ENCODE peak calls at places on chromosomes 7 and 10, in ten cellular contexts. C is GM23248; I is CD4-positive, alpha-beta memory T cell; Y is Panc1; H is IMR-90; J is adrenal gland; A is lower lobe of right lung; M is gastrocnemius medialis; B is CD4-positive, CD25-positive, alpha-beta regulatory T cell; R is astrocyte. Z is an unnamed sample. For H3K9me3, the result is how much of the 10 kb centered on the place peaks cover.

GRCh38 chr10:15661574-15661973 is 58.1 kb downstream of the ITGA8 start:
- DNase-seq in C (peak), I (no peak), Y (no peak), H (no peak), J (no peak), A (no peak), M (no peak), B (no peak), R (no peak), Z (no peak)

GRCh38 chr10:79905322-79906314 is 43.3 kb downstream of the SFTPD start:
- DNase-seq in C (peak), I (no peak), Y (no peak), H (peak), J (no peak), A (no peak), M (peak), B (no peak), R (peak), Z (no peak)

GRCh38 chr10:99983280-99983988 is 26.3 kb downstream of the DNMBP start:
- DNase-seq in C (peak), I (no peak), Y (no peak), H (peak), J (peak), A (no peak), M (peak), B (no peak), R (peak), Z (no peak)

GRCh38 chr7:98211221-98211675 is at the start of gene BHLHA15:
- DNase-seq in C (peak), I (no peak), Y (no peak), H (no peak), J (no peak), A (peak), M (no peak), B (peak), R (no peak), Z (no peak)

GRCh38 chr10:130427216-130427722 is 291.1 kb downstream of the GLRX3 start:
- DNase-seq in C (no peak), I (no peak), Y (no peak), H (no peak), J (no peak), A (no peak), M (no peak), B (no peak), R (no peak), Z (no peak)

GRCh38 chr7:50962962-50963374 is 180.3 kb upstream of the GRB10 start:
- DNase-seq in C (peak), I (no peak), Y (no peak), H (no peak), J (peak), A (peak), M (no peak), B (no peak), R (peak), Z (peak)

GRCh38 chr10:11846542-11846941 is 23.4 kb downstream of the PROSER2 start:
- DNase-seq in C (no peak), I (no peak), Y (no peak), H (peak), J (no peak), A (no peak), M (no peak), B (no peak), R (no peak), Z (no peak)

GRCh38 chr10:76036410-76036940 is 605.1 kb downstream of the LRMDA start:
- DNase-seq in C (peak), I (no peak), Y (peak), H (peak), J (peak), A (peak), M (peak), B (no peak), R (peak), Z (peak)

GRCh38 chr10:78634389-78634815 is 434.4 kb upstream of the ZMIZ1 start:
- DNase-seq in C (peak), I (no peak), Y (peak), H (peak), J (peak), A (no peak), M (no peak), B (no peak), R (peak), Z (no peak)

GRCh38 chr7:32536585-32536984 is 41.3 kb downstream of the AVL9 start:
- DNase-seq in C (peak), I (no peak), Y (no peak), H (peak), J (no peak), A (no peak), M (no peak), B (no peak), R (peak), Z (no peak)

GRCh38 chr7:158077441-158077840 is 510.2 kb downstream of the PTPRN2 start:
- DNase-seq in C (no peak), I (no peak), Y (no peak), H (no peak), J (no peak), A (no peak), M (no peak), B (no peak), R (no peak), Z (no peak)
- H3K9me3 ChIP-seq in C (under half), I (under half), Y (under half), H (half or more), J (under half), A (under half), M (under half), B (under half), R (under half), Z (under half)

GRCh38 chr7:5063698-5064097 is 18.0 kb downstream of the RBAK start:
- DNase-seq in C (peak), I (no peak), Y (no peak), H (no peak), J (no peak), A (no peak), M (no peak), B (no peak), R (no peak), Z (no peak)
- H3K9me3 ChIP-seq in C (under half), I (under half), Y (half or more), H (half or more), J (under half), A (half or more), M (under half), B (half or more), R (half or more), Z (under half)

DNA sequence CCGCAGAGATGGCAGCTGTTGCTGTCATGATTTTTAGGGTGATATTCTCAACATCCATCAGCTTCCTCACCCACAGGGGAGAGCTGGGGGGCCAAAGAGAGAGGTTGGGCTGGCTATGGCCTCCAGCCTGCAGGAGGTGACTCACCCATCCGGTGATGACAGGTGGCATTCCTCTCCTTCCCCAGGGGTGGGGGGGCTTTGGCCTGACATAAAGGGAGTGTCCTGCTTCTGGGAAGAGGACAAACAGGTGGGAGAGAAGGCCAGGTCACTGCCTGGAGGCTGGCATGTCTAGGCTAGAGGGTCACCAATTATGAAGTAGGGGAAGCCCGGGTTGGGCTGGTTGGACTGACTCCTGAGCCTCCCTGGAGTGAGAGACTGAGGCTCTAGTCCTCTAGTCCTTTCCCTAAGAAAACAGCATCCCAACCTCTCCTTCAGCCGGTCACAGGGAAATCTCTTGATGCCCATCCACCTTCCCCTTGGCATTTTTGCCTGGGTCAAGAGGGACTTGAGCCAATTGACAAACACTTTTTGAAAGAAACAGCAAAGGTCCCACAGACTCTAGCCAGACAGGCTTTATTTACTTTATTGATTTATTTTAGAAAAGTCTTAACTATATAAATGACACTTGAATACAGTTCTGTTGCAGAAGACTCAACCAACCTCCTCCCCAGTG is 79.8 kb upstream of the ZNF716 start:
- DNase-seq in C (no peak), I (no peak), Y (no peak), H (no peak), J (no peak), A (no peak), M (no peak), B (no peak), R (no peak), Z (no peak)
- H3K9me3 ChIP-seq in C (under half), I (under half), Y (under half), H (under half), J (under half), A (under half), M (under half), B (under half), R (under half), Z (under half)

GRCh38 chr7:64747802-64748201 is 46.4 kb upstream of the ZNF138 start:
- DNase-seq in C (no peak), I (no peak), Y (no peak), H (no peak), J (no peak), A (no peak), M (no peak), B (no peak), R (no peak), Z (no peak)
- H3K9me3 ChIP-seq in C (under half), I (under half), Y (under half), H (under half), J (under half), A (under half), M (under half), B (under half), R (under half), Z (under half)

GRCh38 chr7:27181795-27182275 is 3.2 kb downstream of the HOXA11 start:
- DNase-seq in C (peak), I (no peak), Y (no peak), H (no peak), J (peak), A (no peak), M (peak), B (no peak), R (no peak), Z (peak)
- H3K9me3 ChIP-seq in C (under half), I (under half), Y (under half), H (under half), J (under half), A (under half), M (under half), B (under half), R (under half), Z (under half)

DNA sequence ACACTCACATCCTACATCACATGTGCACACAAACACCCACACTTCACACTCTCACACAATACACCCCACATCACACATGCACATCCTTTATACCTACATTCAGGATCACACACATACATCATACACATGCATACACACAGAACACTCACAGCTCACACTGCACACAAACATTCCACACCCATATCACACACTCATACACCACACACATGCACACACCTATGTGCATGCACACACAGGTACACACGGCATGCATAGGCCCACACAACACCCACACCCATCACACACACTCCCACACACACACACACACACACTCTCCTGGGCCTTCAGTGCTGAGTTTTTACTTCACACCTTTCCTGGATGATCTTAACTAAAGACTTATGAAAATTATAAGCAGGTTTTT is 220.5 kb downstream of the DNAJB6 start:
- DNase-seq in C (no peak), I (no peak), Y (no peak), H (no peak), J (no peak), A (no peak), M (no peak), B (no peak), R (no peak), Z (no peak)
- H3K9me3 ChIP-seq in C (under half), I (under half), Y (under half), H (half or more), J (under half), A (under half), M (under half), B (under half), R (under half), Z (under half)

DNA sequence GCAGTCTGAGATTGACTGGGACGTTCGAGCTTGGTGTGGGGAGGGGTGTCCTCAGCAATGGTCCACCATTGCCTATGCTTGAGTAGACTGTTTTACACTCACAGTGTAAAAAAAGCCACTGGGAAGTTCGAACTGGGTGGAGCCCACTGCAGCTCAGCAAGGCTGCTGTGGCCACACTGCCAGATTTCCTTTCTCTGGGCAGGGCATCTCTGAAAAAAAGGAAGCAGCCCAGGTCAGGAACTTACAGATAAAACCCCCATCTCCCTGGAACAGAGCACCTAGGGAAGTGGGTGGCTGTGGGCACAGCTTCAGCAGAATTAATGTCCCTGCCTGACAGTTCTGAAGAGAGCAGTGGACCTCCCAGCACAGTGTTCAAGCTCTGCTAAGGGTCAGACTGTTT is 80.3 kb downstream of the BICC1 start:
- DNase-seq in C (no peak), I (no peak), Y (no peak), H (no peak), J (no peak), A (no peak), M (no peak), B (no peak), R (no peak), Z (no peak)
- H3K9me3 ChIP-seq in C (under half), I (under half), Y (under half), H (under half), J (under half), A (under half), M (under half), B (under half), R (under half), Z (under half)

GRCh38 chr10:42941245-42941644 is 135.6 kb upstream of the RET start:
- DNase-seq in C (no peak), I (no peak), Y (no peak), H (no peak), J (no peak), A (no peak), M (no peak), B (no peak), R (no peak), Z (no peak)

GRCh38 chr10:42939685-42940366 is 137.0 kb upstream of the RET start:
- DNase-seq in C (no peak), I (no peak), Y (no peak), H (no peak), J (no peak), A (no peak), M (no peak), B (no peak), R (no peak), Z (peak)

GRCh38 chr10:42941790-42942189 is 135.1 kb upstream of the RET start:
- DNase-seq in C (no peak), I (no peak), Y (no peak), H (no peak), J (no peak), A (no peak), M (no peak), B (no peak), R (no peak), Z (no peak)

GRCh38 chr10:42939237-42939636 is 137.6 kb upstream of the RET start:
- DNase-seq in C (no peak), I (no peak), Y (no peak), H (no peak), J (no peak), A (no peak), M (no peak), B (no peak), R (no peak), Z (no peak)

DNA sequence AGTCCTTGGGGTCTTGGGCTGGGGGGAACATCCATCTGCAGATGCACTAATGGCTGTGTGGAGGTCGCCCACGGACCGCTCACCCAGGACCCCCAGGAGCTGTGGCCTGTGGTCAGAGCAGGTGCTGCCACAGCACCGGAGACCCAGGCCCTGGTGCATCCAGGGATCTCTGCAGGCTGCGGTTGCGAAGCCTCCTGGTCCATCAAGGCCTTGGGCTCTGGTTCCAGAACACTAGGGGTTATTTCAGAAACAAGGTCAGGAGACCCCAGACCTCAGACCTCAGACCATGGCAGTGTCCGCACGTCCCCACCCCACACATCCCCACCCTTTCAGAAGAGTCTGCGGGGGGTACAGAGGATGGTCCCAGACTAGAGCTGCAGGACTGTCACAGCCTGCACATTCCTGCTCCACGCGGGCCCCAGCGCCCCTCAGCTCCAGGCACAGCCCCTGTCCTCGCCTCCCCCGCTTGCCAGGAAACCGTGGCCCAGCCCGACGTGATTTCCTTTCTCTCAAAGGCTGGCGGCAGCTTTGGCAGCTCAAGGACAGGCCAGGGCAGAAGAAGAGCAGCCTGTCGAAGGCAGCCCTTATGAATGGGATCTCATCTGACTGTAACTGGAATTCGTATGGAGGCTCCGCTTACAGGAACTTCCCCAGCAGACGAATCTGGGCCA is 136.2 kb upstream of the RET start:
- DNase-seq in C (no peak), I (no peak), Y (no peak), H (no peak), J (no peak), A (peak), M (no peak), B (no peak), R (no peak), Z (no peak)
- H3K9me3 ChIP-seq in C (under half), I (under half), Y (under half), H (under half), J (under half), A (under half), M (under half), B (under half), R (under half), Z (under half)

GRCh38 chr7:158112571-158113320 is 474.9 kb downstream of the PTPRN2 start:
- DNase-seq in C (no peak), I (no peak), Y (no peak), H (no peak), J (no peak), A (no peak), M (no peak), B (no peak), R (no peak), Z (no peak)

GRCh38 chr7:158110661-158111555 is 476.7 kb downstream of the PTPRN2 start:
- DNase-seq in C (no peak), I (no peak), Y (no peak), H (no peak), J (peak), A (no peak), M (no peak), B (no peak), R (no peak), Z (no peak)

GRCh38 chr7:158113321-158114025 is 474.1 kb downstream of the PTPRN2 start:
- DNase-seq in C (no peak), I (no peak), Y (no peak), H (no peak), J (no peak), A (no peak), M (no peak), B (no peak), R (no peak), Z (no peak)

GRCh38 chr7:158111556-158111880 is 476.1 kb downstream of the PTPRN2 start:
- DNase-seq in C (no peak), I (no peak), Y (no peak), H (no peak), J (no peak), A (no peak), M (no peak), B (no peak), R (no peak), Z (peak)

GRCh38 chr7:158111906-158112570 is 475.6 kb downstream of the PTPRN2 start:
- DNase-seq in C (no peak), I (no peak), Y (no peak), H (no peak), J (no peak), A (no peak), M (no peak), B (no peak), R (no peak), Z (no peak)
- H3K9me3 ChIP-seq in C (under half), I (under half), Y (under half), H (half or more), J (under half), A (under half), M (under half), B (under half), R (under half), Z (under half)

DNA sequence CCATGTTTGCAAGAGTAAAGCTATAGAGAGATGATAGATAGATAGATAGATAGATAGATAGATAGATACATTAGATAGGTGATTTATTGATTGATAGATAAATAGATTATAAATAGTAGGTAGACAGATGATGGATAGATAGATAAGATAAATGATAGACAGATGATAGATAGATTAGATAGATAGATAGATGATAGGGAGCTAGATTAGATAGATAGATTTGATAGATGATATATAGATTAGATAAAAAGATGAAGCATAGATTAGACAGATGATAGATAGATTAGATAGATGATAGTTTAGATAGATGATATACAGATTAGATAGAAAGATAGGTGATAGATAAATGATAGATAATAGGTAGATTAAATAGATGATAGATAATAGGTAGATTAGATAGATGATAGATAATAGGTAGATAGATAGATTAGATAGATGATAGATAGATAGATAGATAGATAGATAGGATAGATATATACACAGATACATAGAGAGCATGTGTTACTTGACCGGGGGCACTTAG is 243.3 kb upstream of the FOXK1 start:
- DNase-seq in C (no peak), I (no peak), Y (no peak), H (no peak), J (no peak), A (no peak), M (no peak), B (no peak), R (no peak), Z (no peak)
- H3K9me3 ChIP-seq in C (under half), I (under half), Y (under half), H (under half), J (under half), A (under half), M (under half), B (under half), R (under half), Z (under half)

Z was measured in SJSA1.